ENCODE peak calls at places on chromosome 7, in nine cellular contexts. S is ovary, G is heart left ventricle, M is IMR-90, D is breast epithelium, T is suprapubic skin, L is A549, V is vagina, I is body of pancreas. A is an unnamed sample.

GRCh38 chr7:95526128-95526738 is 40.5 kb downstream of the ASB4 start:
- DNase-seq in S (no peak), G (no peak), M (no peak), D (no peak), T (no peak), L (no peak), V (no peak), I (no peak), A (no peak)

GRCh38 chr7:136976504-136977251 is 108.2 kb downstream of the CHRM2 start:
- DNase-seq in S (no peak), G (no peak), M (peak; percentile 68), D (no peak), T (no peak), L (no peak), V (no peak), I (no peak), A (no peak)

GRCh38 chr7:104240400-104240799 is 32.6 kb upstream of the ORC5 start:
- DNase-seq in S (no peak), G (no peak), M (no peak), D (no peak), T (no peak), L (no peak), V (no peak), I (no peak), A (no peak)

GRCh38 chr7:54705436-54705835 is 53.6 kb downstream of the SEC61G start:
- DNase-seq in S (no peak), G (no peak), M (peak; percentile 37), D (no peak), T (no peak), L (peak; percentile 51), V (no peak), I (no peak), A (no peak)

GRCh38 chr7:137403282-137403681 is 59.7 kb upstream of the PTN start:
- DNase-seq in S (no peak), G (no peak), M (no peak), D (no peak), T (no peak), L (no peak), V (no peak), I (no peak), A (no peak)

GRCh38 chr7:130234078-130234477 is 26.4 kb downstream of the SSMEM1 start:
- DNase-seq in S (no peak), G (no peak), M (no peak), D (no peak), T (no peak), L (no peak), V (no peak), I (no peak), A (no peak)

GRCh38 chr7:15085361-15085760 is 182.8 kb upstream of the DGKB start:
- DNase-seq in S (no peak), G (no peak), M (no peak), D (no peak), T (no peak), L (no peak), V (no peak), I (no peak), A (no peak)

GRCh38 chr7:3884543-3884942 is 583.5 kb downstream of the SDK1 start:
- DNase-seq in S (no peak), G (no peak), M (no peak), D (no peak), T (no peak), L (no peak), V (no peak), I (no peak), A (no peak)

GRCh38 chr7:16421333-16422099 is at the start of gene CRPPA:
- DNase-seq in S (peak; percentile 38), G (peak; percentile 44), M (peak; percentile 21), D (no peak), T (no peak), L (no peak), V (no peak), I (peak; percentile 45), A (no peak)

GRCh38 chr7:26555971-26556830 is 264.5 kb downstream of the SNX10 start:
- DNase-seq in S (no peak), G (no peak), M (no peak), D (no peak), T (no peak), L (no peak), V (no peak), I (no peak), A (no peak)

GRCh38 chr7:52270301-52270700 is 765.1 kb upstream of the POM121L12 start:
- DNase-seq in S (no peak), G (no peak), M (no peak), D (no peak), T (no peak), L (no peak), V (no peak), I (no peak), A (no peak)

DNA sequence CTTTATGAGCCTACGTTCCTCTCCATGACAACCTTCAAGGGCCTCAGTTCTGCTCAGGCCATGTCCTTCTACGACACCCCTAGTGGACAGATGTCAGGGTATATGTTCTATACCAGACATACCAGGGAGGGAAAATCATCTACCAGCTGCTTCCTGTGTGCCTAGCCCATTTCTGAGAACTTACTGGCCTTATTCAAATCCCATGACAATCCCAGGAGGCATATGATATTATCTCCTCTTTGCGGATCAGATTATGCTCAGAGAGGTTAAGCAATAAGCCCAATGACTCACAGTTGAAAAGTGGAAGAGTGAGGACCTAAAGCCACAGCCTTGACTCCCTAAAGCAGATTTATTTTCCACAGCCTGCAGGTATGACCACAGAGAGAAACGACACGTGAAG is 139.3 kb downstream of the GLI3 start:
- DNase-seq in S (no peak), G (no peak), M (peak; percentile 89), D (no peak), T (no peak), L (no peak), V (no peak), I (no peak), A (no peak)
- TF ChIP-seq CTCF in S (no peak), G (no peak), M (peak; percentile 16), D (no peak), T (no peak), L (no peak), V (no peak), I (no peak), A (no peak)

DNA sequence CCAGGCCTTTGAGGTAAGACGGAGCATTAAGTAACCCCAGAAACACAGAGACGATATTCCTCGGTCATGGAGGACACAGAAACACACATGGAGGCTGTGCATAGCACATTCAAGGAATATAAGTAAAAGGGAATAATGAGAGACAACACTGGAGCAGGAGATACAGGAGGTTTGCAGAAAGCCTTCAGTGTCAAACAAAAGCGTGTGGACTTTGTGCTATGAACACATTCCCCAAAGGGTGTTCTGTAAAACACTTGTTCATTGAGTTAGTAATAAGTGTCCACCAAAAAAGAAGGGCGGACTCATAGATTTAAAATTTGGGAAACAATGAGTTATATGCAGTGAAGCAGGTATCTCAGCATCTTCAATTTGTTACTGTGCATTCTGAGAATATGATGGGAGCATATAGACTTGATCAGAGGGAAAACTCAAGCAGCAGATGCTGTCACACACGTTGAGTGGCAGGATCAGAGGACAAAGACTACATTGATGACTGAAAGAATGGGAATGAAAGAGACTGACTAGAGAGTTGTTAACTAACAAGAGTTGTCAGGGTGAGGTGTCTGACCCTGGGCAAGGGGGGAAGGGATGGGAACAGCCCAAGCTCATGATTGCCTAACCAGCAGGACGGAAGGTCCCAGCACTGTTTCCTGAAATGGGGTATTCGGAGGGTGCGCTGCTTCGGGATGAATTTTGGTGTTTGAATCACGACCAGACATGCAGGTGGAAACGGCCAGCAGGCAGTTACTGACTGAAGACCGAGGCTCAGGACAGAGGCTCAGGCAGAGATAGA is 85.2 kb upstream of the VIPR2 start:
- DNase-seq in S (no peak), G (no peak), M (no peak), D (no peak), T (no peak), L (no peak), V (no peak), I (no peak), A (no peak)
- H3K9me3 ChIP-seq in S (no peaks in the 10 kb centered on the region), G (no peaks in the 10 kb centered on the region), M (peaks cover 46% of the 10 kb centered on the region), D (no peaks in the 10 kb centered on the region), T (no peaks in the 10 kb centered on the region), L (no peaks in the 10 kb centered on the region), V (no peaks in the 10 kb centered on the region), I (no peaks in the 10 kb centered on the region), A (no peaks in the 10 kb centered on the region)

GRCh38 chr7:149126662-149127321 is 668 bp upstream of the ZNF425 start:
- DNase-seq in S (peak; percentile 53), G (peak; percentile 60), M (peak; percentile 7), D (no peak), T (peak; percentile 74), L (peak; percentile 63), V (no peak), I (peak; percentile 45), A (peak; percentile 52)

GRCh38 chr7:149130572-149131198 is 4.6 kb upstream of the ZNF425 start:
- DNase-seq in S (no peak), G (no peak), M (no peak), D (no peak), T (no peak), L (no peak), V (no peak), I (no peak), A (no peak)

GRCh38 chr7:149125189-149125863 is 798 bp downstream of the ZNF425 start:
- DNase-seq in S (no peak), G (no peak), M (no peak), D (no peak), T (no peak), L (no peak), V (no peak), I (no peak), A (no peak)

DNA sequence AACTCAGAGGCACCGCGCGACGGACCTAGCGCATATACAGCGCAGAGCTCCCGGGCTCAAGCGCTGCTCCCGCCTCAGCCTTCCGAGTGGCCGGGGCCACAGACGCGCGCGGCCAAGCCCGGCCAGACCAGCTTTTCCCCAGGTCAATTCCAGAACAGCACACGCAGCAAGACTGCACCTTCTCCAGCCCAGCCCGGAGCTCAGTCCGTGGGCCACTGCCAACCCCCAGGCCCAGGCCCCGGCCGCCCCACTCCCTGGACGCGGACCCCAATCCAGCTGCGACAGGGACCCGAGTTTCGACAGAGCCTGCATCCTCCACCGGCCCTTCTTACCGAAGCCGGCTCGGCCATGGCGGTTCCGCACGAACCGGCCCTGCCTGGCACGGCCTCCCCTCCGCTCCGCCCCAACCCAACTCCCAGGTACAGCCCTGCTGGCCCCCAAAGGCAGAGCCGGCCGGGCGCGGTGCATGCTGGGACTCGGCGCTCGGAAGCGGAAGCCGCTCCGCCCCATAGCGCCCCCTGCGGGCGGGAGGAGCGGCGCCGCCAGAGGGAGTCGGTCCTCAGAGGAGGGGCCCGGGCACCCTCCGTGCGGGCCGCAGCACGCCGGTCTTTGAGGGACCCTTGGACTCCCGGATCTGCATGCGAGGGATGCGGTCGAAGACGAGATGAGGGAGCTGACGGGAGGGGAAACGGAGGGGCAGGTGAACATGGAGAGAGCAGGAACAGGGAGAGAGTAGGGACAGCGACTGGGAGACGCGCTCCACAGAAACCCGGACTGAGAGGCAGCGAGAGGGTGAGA is at the start of gene ZNF425:
- DNase-seq in S (peak; percentile 91), G (peak; percentile 94), M (peak; percentile 86), D (peak; percentile 90), T (peak; percentile 94), L (peak; percentile 89), V (peak; percentile 94), I (peak; percentile 93), A (peak; percentile 94)
- TF ChIP-seq POLR2A in S (peak; percentile 89), G (peak; percentile 89), M (peak; percentile 97), D (peak; percentile 96), T (peak; percentile 84), L (peak; percentile 98), V (no peak), I (peak; percentile 98), A (peak; percentile 93)

DNA sequence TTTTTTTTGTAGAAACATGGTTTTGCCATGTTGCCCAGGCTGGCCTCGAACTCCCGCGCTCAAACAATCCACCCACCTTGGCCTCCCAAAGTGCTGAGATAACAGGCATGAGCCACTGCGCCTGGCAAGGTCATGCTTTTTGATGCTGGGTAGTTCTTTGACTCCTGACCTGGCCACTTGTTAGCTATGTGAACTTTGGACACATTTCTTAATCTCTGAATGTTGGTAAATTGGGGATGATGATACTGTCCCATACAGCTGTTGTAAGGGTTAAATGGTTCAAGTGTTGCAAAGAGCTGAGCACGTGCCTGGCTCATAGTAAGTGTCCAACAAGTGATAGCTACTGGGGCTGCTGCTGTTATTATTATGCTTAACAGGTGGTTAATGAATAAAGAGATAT is 2.3 kb downstream of the ZNHIT1 start:
- DNase-seq in S (no peak), G (no peak), M (no peak), D (no peak), T (no peak), L (no peak), V (no peak), I (no peak), A (no peak)
- TF ChIP-seq CTCF in S (no peak), G (no peak), M (no peak), D (no peak), T (no peak), L (no peak), V (no peak), I (no peak), A (no peak)

A was measured in uterus.